ENCODE peak calls at places on chromosomes 11 and 22, in eight cellular contexts. V is mucosa of gallbladder, A is NCI-H2081, N is T-helper 1 cell, Z is anterior cingulate cortex, W is choroid plexus epithelial cell, L is NCI-H748 treated with DMSO at 0.1 percent for 48 hours, I is right lobe of liver. Q is an unnamed sample.
A peak's percentile ranks its signal among the peaks of the same experiment; 100 is the strongest.

GRCh38 chr11:12680246-12680939 is 6.2 kb downstream of the TEAD1 start:
- DNase-seq in V (peak; percentile 84), A (peak; percentile 84), N (no peak), Z (peak; percentile 76), W (peak; percentile 96), L (peak; percentile 83), I (no peak), Q (peak; percentile 92)

GRCh38 chr11:70399681-70400112 is 1.4 kb downstream of the CTTN start:
- DNase-seq in V (peak; percentile 89), A (no peak), N (no peak), Z (no peak), W (peak; percentile 97), L (no peak), I (peak; percentile 72), Q (no peak)

GRCh38 chr22:42595434-42595833 is 19.2 kb downstream of the POLDIP3 start:
- DNase-seq in V (no peak), A (no peak), N (no peak), Z (no peak), W (no peak), L (no peak), I (no peak), Q (no peak)

GRCh38 chr22:40216041-40216756 is 38.5 kb downstream of the TNRC6B start:
- DNase-seq in V (no peak), A (no peak), N (peak; percentile 19), Z (no peak), W (no peak), L (no peak), I (no peak), Q (no peak)

GRCh38 chr11:112963368-112963955 is 2.2 kb downstream of the NCAM1 start:
- DNase-seq in V (no peak), A (peak; percentile 87), N (no peak), Z (no peak), W (no peak), L (peak; percentile 69), I (no peak), Q (peak; percentile 84)

GRCh38 chr22:47205081-47205491 is 442.6 kb downstream of the TBC1D22A start:
- DNase-seq in V (no peak), A (no peak), N (no peak), Z (no peak), W (no peak), L (no peak), I (no peak), Q (no peak)

GRCh38 chr22:38153821-38154562 is 27.6 kb downstream of the PLA2G6 start:
- DNase-seq in V (peak; percentile 46), A (no peak), N (no peak), Z (no peak), W (no peak), L (no peak), I (no peak), Q (no peak)

GRCh38 chr11:56160217-56160616 is at the start of gene OR8K5:
- DNase-seq in V (no peak), A (no peak), N (no peak), Z (no peak), W (no peak), L (no peak), I (no peak), Q (no peak)

GRCh38 chr11:75463106-75463774 is 30.2 kb upstream of the KLHL35 start:
- DNase-seq in V (no peak), A (no peak), N (no peak), Z (no peak), W (no peak), L (no peak), I (no peak), Q (no peak)

GRCh38 chr11:127369301-127369968 is 368.9 kb upstream of the KIRREL3 start:
- DNase-seq in V (no peak), A (no peak), N (no peak), Z (no peak), W (no peak), L (no peak), I (no peak), Q (no peak)

GRCh38 chr11:122709042-122709760 is 53.7 kb downstream of the UBASH3B start:
- DNase-seq in V (no peak), A (no peak), N (no peak), Z (no peak), W (peak; percentile 71), L (no peak), I (no peak), Q (no peak)

GRCh38 chr11:64597671-64598101 is 6.7 kb downstream of the SLC22A12 start:
- DNase-seq in V (no peak), A (no peak), N (no peak), Z (no peak), W (no peak), L (no peak), I (peak; percentile 11), Q (no peak)

GRCh38 chr11:110147965-110148709 is 54.9 kb downstream of the ZC3H12C start:
- DNase-seq in V (no peak), A (no peak), N (no peak), Z (no peak), W (peak; percentile 80), L (no peak), I (no peak), Q (no peak)

GRCh38 chr11:57255618-57256017 is 18.6 kb upstream of the APLNR start:
- DNase-seq in V (no peak), A (no peak), N (no peak), Z (no peak), W (no peak), L (no peak), I (no peak), Q (no peak)

GRCh38 chr11:78041843-78042455 is 18.9 kb upstream of the KCTD14 start:
- DNase-seq in V (no peak), A (no peak), N (no peak), Z (no peak), W (no peak), L (no peak), I (no peak), Q (no peak)

GRCh38 chr11:24949406-24949805 is 452.6 kb downstream of the LUZP2 start:
- DNase-seq in V (no peak), A (no peak), N (no peak), Z (no peak), W (no peak), L (no peak), I (no peak), Q (no peak)

GRCh38 chr11:94325681-94326080 is 21.3 kb downstream of the IZUMO1R start:
- DNase-seq in V (no peak), A (no peak), N (peak; percentile 9), Z (no peak), W (peak; percentile 70), L (peak; percentile 8), I (peak; percentile 30), Q (no peak)

GRCh38 chr22:45397806-45398205 is 15.6 kb downstream of the SMC1B start:
- DNase-seq in V (no peak), A (no peak), N (no peak), Z (no peak), W (no peak), L (no peak), I (no peak), Q (no peak)

GRCh38 chr11:122976734-122977454 is 4.7 kb downstream of the BSX start:
- DNase-seq in V (no peak), A (no peak), N (no peak), Z (no peak), W (no peak), L (no peak), I (no peak), Q (no peak)

GRCh38 chr11:110524227-110524626 is 94.5 kb downstream of the FDX1 start:
- DNase-seq in V (no peak), A (no peak), N (no peak), Z (no peak), W (peak; percentile 93), L (no peak), I (no peak), Q (no peak)

GRCh38 chr11:108237058-108237481 is 14.2 kb downstream of the ATM start:
- DNase-seq in V (no peak), A (no peak), N (no peak), Z (no peak), W (no peak), L (no peak), I (no peak), Q (no peak)

GRCh38 chr11:15969281-15969680 is 387.1 kb downstream of the SOX6 start:
- DNase-seq in V (peak; percentile 58), A (no peak), N (no peak), Z (no peak), W (peak; percentile 91), L (peak; percentile 20), I (peak; percentile 49), Q (no peak)

GRCh38 chr11:96339704-96340554 is 3.1 kb downstream of the MAML2 start:
- DNase-seq in V (no peak), A (no peak), N (no peak), Z (no peak), W (no peak), L (no peak), I (no peak), Q (no peak)

GRCh38 chr11:29319231-29319630 is 697.6 kb downstream of the KCNA4 start:
- DNase-seq in V (no peak), A (no peak), N (no peak), Z (no peak), W (no peak), L (no peak), I (no peak), Q (no peak)

GRCh38 chr11:2569321-2569721 is 124.5 kb downstream of the KCNQ1 start:
- DNase-seq in V (no peak), A (no peak), N (no peak), Z (no peak), W (no peak), L (no peak), I (peak; percentile 15), Q (no peak)

GRCh38 chr11:73260127-73260457 is 12.0 kb upstream of the P2RY6 start:
- DNase-seq in V (no peak), A (no peak), N (no peak), Z (no peak), W (no peak), L (no peak), I (no peak), Q (no peak)

GRCh38 chr11:24716403-24716802 is 219.6 kb downstream of the LUZP2 start:
- DNase-seq in V (no peak), A (no peak), N (no peak), Z (no peak), W (no peak), L (no peak), I (peak; percentile 27), Q (no peak)

GRCh38 chr11:91823252-91823830 is 401.3 kb upstream of the FAT3 start:
- DNase-seq in V (no peak), A (no peak), N (no peak), Z (no peak), W (no peak), L (no peak), I (no peak), Q (no peak)

GRCh38 chr11:76797341-76798201 is 14.4 kb downstream of the TSKU start:
- DNase-seq in V (peak; percentile 8), A (no peak), N (no peak), Z (no peak), W (no peak), L (no peak), I (no peak), Q (no peak)

GRCh38 chr11:120819003-120819402 is 204.9 kb upstream of the TBCEL start:
- DNase-seq in V (no peak), A (no peak), N (no peak), Z (no peak), W (no peak), L (no peak), I (no peak), Q (no peak)

GRCh38 chr22:30994960-30995359 is 25.9 kb downstream of the TUG1 start:
- DNase-seq in V (no peak), A (no peak), N (no peak), Z (no peak), W (no peak), L (no peak), I (no peak), Q (no peak)

GRCh38 chr22:48346911-48347310 is 1480.8 kb downstream of the BRD1 start:
- DNase-seq in V (no peak), A (no peak), N (no peak), Z (no peak), W (no peak), L (no peak), I (no peak), Q (no peak)

GRCh38 chr11:60859616-60860250 is 4.0 kb upstream of the PTGDR2 start:
- DNase-seq in V (no peak), A (no peak), N (no peak), Z (peak; percentile 53), W (no peak), L (no peak), I (no peak), Q (no peak)

GRCh38 chr22:33270596-33270995 is 212.4 kb upstream of the SYN3 start:
- DNase-seq in V (no peak), A (no peak), N (no peak), Z (no peak), W (no peak), L (no peak), I (no peak), Q (no peak)

Q was measured in NCI-H2227 treated with DMSO at 0.1 percent for 48 hours.